ENCODE peak calls at places on chromosomes 1 and 21, in four cellular contexts. One of them, this sample, is unnamed.

GRCh38 chr1:79326875-79327274 is 320.3 kb upstream of the ADGRL4 start:
- DNase-seq in GM12878: no peak
- DNase-seq in K562: no peak
- DNase-seq in HL-60: no peak
- DNase-seq in this sample: no peak

GRCh38 chr1:234865171-234866006 is 255.4 kb upstream of the IRF2BP2 start:
- DNase-seq in GM12878: no peak
- DNase-seq in K562: no peak
- DNase-seq in HL-60: no peak
- DNase-seq in this sample: no peak

GRCh38 chr1:167076136-167076710 is 14.0 kb downstream of the GPA33 start:
- DNase-seq in GM12878: no peak
- DNase-seq in K562: no peak
- DNase-seq in HL-60: no peak
- DNase-seq in this sample: no peak

GRCh38 chr21:28818663-28819278 is 173.9 kb downstream of the LTN1 start:
- DNase-seq in GM12878: no peak
- DNase-seq in K562: no peak
- DNase-seq in HL-60: no peak
- DNase-seq in this sample: no peak

GRCh38 chr1:44672254-44672955 is 1.9 kb downstream of the TMEM53 start:
- DNase-seq in GM12878: peak; percentile 71
- DNase-seq in K562: no peak
- DNase-seq in HL-60: peak; percentile 96
- DNase-seq in this sample: no peak

GRCh38 chr1:41329662-41330587 is 31.3 kb upstream of the FOXO6 start:
- DNase-seq in GM12878: no peak
- DNase-seq in K562: no peak
- DNase-seq in HL-60: no peak
- DNase-seq in this sample: no peak

GRCh38 chr21:46052703-46053651 is 44.9 kb upstream of the COL6A2 start:
- DNase-seq in GM12878: no peak
- DNase-seq in K562: no peak
- DNase-seq in HL-60: no peak
- DNase-seq in this sample: no peak

GRCh38 chr1:47941609-47942237 is 55.5 kb downstream of the TRABD2B start:
- DNase-seq in GM12878: no peak
- DNase-seq in K562: no peak
- DNase-seq in HL-60: no peak
- DNase-seq in this sample: no peak

GRCh38 chr1:4173731-4174130 is 273.7 kb upstream of the C1orf174 start:
- DNase-seq in GM12878: no peak
- DNase-seq in K562: no peak
- DNase-seq in HL-60: no peak
- DNase-seq in this sample: no peak

GRCh38 chr1:3773572-3774502 is 1.3 kb downstream of the SMIM1 start:
- DNase-seq in GM12878: no peak
- DNase-seq in K562: no peak
- DNase-seq in HL-60: no peak
- DNase-seq in this sample: no peak

GRCh38 chr1:91402023-91402422 is 2.6 kb downstream of the HFM1 start:
- DNase-seq in GM12878: no peak
- DNase-seq in K562: peak; percentile 16
- DNase-seq in HL-60: no peak
- DNase-seq in this sample: no peak

GRCh38 chr1:113887392-113887767 is at the start of gene BCL2L15:
- DNase-seq in GM12878: no peak
- DNase-seq in K562: no peak
- DNase-seq in HL-60: no peak
- DNase-seq in this sample: no peak

GRCh38 chr1:212917858-212918257 is 32.5 kb upstream of the VASH2 start:
- DNase-seq in GM12878: no peak
- DNase-seq in K562: no peak
- DNase-seq in HL-60: no peak
- DNase-seq in this sample: no peak

GRCh38 chr1:212915245-212916091 is 34.9 kb upstream of the VASH2 start:
- DNase-seq in GM12878: no peak
- DNase-seq in K562: peak; percentile 60
- DNase-seq in HL-60: no peak
- DNase-seq in this sample: no peak

GRCh38 chr1:212914789-212915188 is 35.6 kb upstream of the VASH2 start:
- DNase-seq in GM12878: no peak
- DNase-seq in K562: no peak
- DNase-seq in HL-60: no peak
- DNase-seq in this sample: no peak

GRCh38 chr1:212917134-212917485 is 33.2 kb upstream of the VASH2 start:
- DNase-seq in GM12878: no peak
- DNase-seq in K562: no peak
- DNase-seq in HL-60: no peak
- DNase-seq in this sample: no peak

GRCh38 chr1:212916395-212917133 is 33.8 kb upstream of the VASH2 start:
- DNase-seq in GM12878: no peak
- DNase-seq in K562: peak; percentile 36
- DNase-seq in HL-60: peak; percentile 41
- DNase-seq in this sample: no peak
- TF ChIP-seq SPI1 in GM12878: peak; percentile 1
- TF ChIP-seq SPI1 in K562: no peak
- TF ChIP-seq SPI1 in HL-60: no peak
- TF ChIP-seq SPI1 in this sample: no peak

GRCh38 chr1:121417289-121417955 is 232.6 kb downstream of the SRGAP2C start:
- DNase-seq in GM12878: no peak
- DNase-seq in K562: no peak
- DNase-seq in HL-60: no peak
- DNase-seq in this sample: no peak

GRCh38 chr1:121413817-121414216 is 229.0 kb downstream of the SRGAP2C start:
- DNase-seq in GM12878: no peak
- DNase-seq in K562: no peak
- DNase-seq in HL-60: no peak
- DNase-seq in this sample: no peak

GRCh38 chr1:121418369-121419049 is 233.7 kb downstream of the SRGAP2C start:
- DNase-seq in GM12878: no peak
- DNase-seq in K562: no peak
- DNase-seq in HL-60: no peak
- DNase-seq in this sample: no peak
- TF ChIP-seq SPI1 in GM12878: no peak
- TF ChIP-seq SPI1 in K562: no peak
- TF ChIP-seq SPI1 in HL-60: no peak
- TF ChIP-seq SPI1 in this sample: no peak

DNA sequence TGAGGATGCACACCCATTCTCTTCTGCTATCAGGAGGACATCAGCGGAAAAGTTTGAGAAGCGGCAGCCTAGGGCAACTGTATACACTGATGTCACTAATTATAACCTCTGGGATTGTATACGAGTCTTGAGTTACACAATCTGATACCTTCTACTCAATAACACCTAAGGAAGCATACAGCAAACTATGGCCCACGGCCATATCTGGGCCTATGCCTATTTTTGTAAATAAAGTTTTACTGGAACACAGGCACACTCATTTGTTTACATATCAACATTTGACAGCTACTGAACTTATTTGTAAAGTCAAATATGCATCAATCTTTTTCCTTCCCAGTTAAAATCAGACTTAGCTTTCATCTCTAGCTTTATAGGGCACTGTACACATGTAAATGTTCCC is 187.2 kb downstream of the ZSCAN20 start:
- DNase-seq in GM12878: no peak
- DNase-seq in K562: no peak
- DNase-seq in HL-60: no peak
- DNase-seq in this sample: no peak
- TF ChIP-seq SPI1 in GM12878: no peak
- TF ChIP-seq SPI1 in K562: no peak
- TF ChIP-seq SPI1 in HL-60: no peak
- TF ChIP-seq SPI1 in this sample: no peak

DNA sequence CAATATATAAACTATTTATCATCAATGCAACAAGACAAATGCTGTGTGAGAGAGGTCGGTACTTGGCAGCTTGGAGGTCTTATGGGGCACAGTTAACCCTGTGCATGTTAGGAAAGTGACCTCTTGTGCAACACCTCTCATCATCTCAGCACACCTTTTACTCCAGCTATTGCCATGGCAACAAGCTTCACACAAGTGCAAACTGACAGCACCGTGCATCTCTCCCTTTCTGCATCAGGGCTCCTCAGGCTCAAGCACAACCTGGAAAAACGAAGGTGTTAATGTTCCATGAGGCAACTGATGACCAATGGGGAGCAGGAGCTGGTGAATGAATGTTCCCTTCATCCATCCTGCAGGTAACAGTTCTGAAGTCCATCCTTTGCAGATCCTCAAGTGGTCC is 14.7 kb upstream of the MYSM1 start:
- DNase-seq in GM12878: no peak
- DNase-seq in K562: no peak
- DNase-seq in HL-60: no peak
- DNase-seq in this sample: no peak
- TF ChIP-seq SPI1 in GM12878: no peak
- TF ChIP-seq SPI1 in K562: no peak
- TF ChIP-seq SPI1 in HL-60: no peak
- TF ChIP-seq SPI1 in this sample: no peak

GRCh38 chr1:203797948-203798347 is 2.5 kb downstream of the ZBED6 start:
- DNase-seq in GM12878: no peak
- DNase-seq in K562: peak; percentile 27
- DNase-seq in HL-60: no peak
- DNase-seq in this sample: no peak
- TF ChIP-seq SPI1 in GM12878: no peak
- TF ChIP-seq SPI1 in K562: no peak
- TF ChIP-seq SPI1 in HL-60: no peak
- TF ChIP-seq SPI1 in this sample: no peak

DNA sequence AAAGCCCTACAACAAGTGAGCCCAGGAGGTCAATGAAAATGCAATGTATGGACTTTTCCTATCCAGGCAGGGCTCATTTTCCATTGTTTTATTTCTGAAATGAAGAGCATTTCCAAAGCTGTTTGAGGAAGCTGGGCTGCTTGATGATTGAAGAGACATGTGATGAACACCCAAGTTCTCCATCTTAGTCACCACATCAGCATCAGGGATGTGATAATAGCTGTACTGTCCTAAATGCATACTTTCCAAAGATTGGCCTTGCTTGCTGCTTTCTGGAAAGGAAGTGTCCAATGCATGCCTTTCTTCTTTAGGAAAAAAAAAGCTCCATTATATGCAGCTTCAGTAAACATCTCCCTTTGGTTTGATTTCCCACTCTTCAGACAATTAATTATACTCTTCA is 425.9 kb upstream of the RUNX1 start:
- DNase-seq in GM12878: no peak
- DNase-seq in K562: no peak
- DNase-seq in HL-60: peak; percentile 11
- DNase-seq in this sample: no peak
- TF ChIP-seq SPI1 in GM12878: no peak
- TF ChIP-seq SPI1 in K562: no peak
- TF ChIP-seq SPI1 in HL-60: no peak
- TF ChIP-seq SPI1 in this sample: no peak